ENCODE peak calls at places on chromosomes 4 and X, in ten cellular contexts. K is naive thymus-derived CD8-positive, alpha-beta T cell; L is NCI-H1436; W is NCI-H1092; C is breast epithelium; D is T-cell; Q is stimulated activated CD8-positive, alpha-beta memory T cell treated with anti-CD3 and anti-CD28 coated beads, Interleukin-4, amount 100 ng/mL, for 48 hours; I is immature natural killer cell; B is mammary epithelial cell; R is amniotic stem cell. T is an unnamed sample.

GRCh38 chrX:100874240-100874798 is at the start of gene NOX1:
- DNase-seq in B (no peak), L (no peak), Q (no peak), W (no peak), I (no peak), D (no peak), R (no peak), C (no peak), K (no peak), T (no peak)

GRCh38 chr4:159358226-159358625 is 255.3 kb downstream of the RAPGEF2 start:
- DNase-seq in W (no peak), I (no peak), R (peak; percentile 43), L (no peak), K (no peak), C (no peak), Q (no peak), B (peak; percentile 35), D (no peak), T (no peak)

GRCh38 chrX:129716507-129716906 is 22.3 kb upstream of the XPNPEP2 start:
- DNase-seq in K (no peak), Q (no peak), W (no peak), L (no peak), B (no peak), I (no peak), C (no peak), D (no peak), R (no peak), T (no peak)

GRCh38 chr4:145882594-145882993 is 56.0 kb downstream of the ZNF827 start:
- DNase-seq in Q (no peak), C (no peak), W (no peak), L (no peak), K (no peak), B (no peak), R (no peak), I (no peak), D (no peak), T (no peak)

GRCh38 chr4:113952452-113953029 is 26.9 kb downstream of the ARSJ start:
- DNase-seq in W (peak; percentile 66), K (peak; percentile 33), Q (peak; percentile 27), I (peak; percentile 42), R (no peak), L (peak; percentile 55), C (no peak), D (no peak), B (peak; percentile 27), T (peak; percentile 84)

GRCh38 chr4:138898282-138898681 is 117.3 kb upstream of the NOCT start:
- DNase-seq in R (peak; percentile 8), C (no peak), B (no peak), W (no peak), D (no peak), I (no peak), Q (no peak), K (no peak), L (peak; percentile 45), T (no peak)

GRCh38 chrX:150365051-150365952 is 2.2 kb downstream of the MAMLD1 start:
- DNase-seq in C (peak; percentile 54), B (peak; percentile 42), Q (peak; percentile 79), W (peak; percentile 59), K (peak; percentile 51), R (peak; percentile 27), I (peak; percentile 37), D (peak; percentile 28), L (peak; percentile 59), T (peak; percentile 73)

GRCh38 chr4:183455431-183456145 is 11.2 kb downstream of the CDKN2AIP start:
- DNase-seq in D (no peak), B (no peak), L (no peak), I (no peak), Q (no peak), K (no peak), C (no peak), R (no peak), W (no peak), T (no peak)

GRCh38 chr4:111977419-111977965 is 167.8 kb upstream of the FAM241A start:
- DNase-seq in W (no peak), B (no peak), L (no peak), C (no peak), D (no peak), I (no peak), Q (no peak), K (no peak), R (no peak), T (no peak)

GRCh38 chr4:149203256-149204001 is 612.2 kb downstream of the IQCM start:
- DNase-seq in C (no peak), K (no peak), W (no peak), Q (no peak), R (no peak), D (no peak), I (no peak), B (no peak), L (no peak), T (no peak)

GRCh38 chr4:7654550-7655266 is 220.0 kb upstream of the PSAPL1 start:
- DNase-seq in L (no peak), K (no peak), R (no peak), C (no peak), W (no peak), I (no peak), D (no peak), Q (no peak), B (no peak), T (no peak)

GRCh38 chr4:7458066-7458425 is 23.3 kb upstream of the PSAPL1 start:
- DNase-seq in C (no peak), I (no peak), Q (no peak), B (no peak), W (no peak), D (no peak), K (no peak), L (no peak), R (no peak), T (no peak)

GRCh38 chr4:86818845-86819244 is 30.3 kb downstream of the SLC10A6 start:
- DNase-seq in W (no peak), I (no peak), B (no peak), D (no peak), L (no peak), K (no peak), Q (no peak), C (no peak), R (no peak), T (no peak)

GRCh38 chr4:184100297-184100885 is 117.3 kb downstream of the ENPP6 start:
- DNase-seq in K (peak; percentile 10), L (peak; percentile 26), W (peak; percentile 29), C (no peak), Q (peak; percentile 78), D (no peak), B (no peak), I (no peak), R (no peak), T (no peak)

GRCh38 chr4:128241425-128241913 is 46.1 kb downstream of the PGRMC2 start:
- DNase-seq in R (peak; percentile 94), K (no peak), Q (no peak), I (no peak), L (no peak), C (peak; percentile 76), B (peak; percentile 95), D (no peak), W (no peak), T (no peak)

GRCh38 chr4:67054901-67055300 is 490.4 kb downstream of the CENPC start:
- DNase-seq in W (no peak), B (no peak), K (no peak), R (peak; percentile 2), I (no peak), D (no peak), C (no peak), L (no peak), Q (no peak), T (no peak)

GRCh38 chr4:3036131-3036952 is 38.0 kb downstream of the HTT-AS start:
- DNase-seq in R (no peak), Q (no peak), D (no peak), C (no peak), L (no peak), I (no peak), W (no peak), K (no peak), B (no peak), T (no peak)

GRCh38 chrX:124217289-124218251 is 114.9 kb upstream of the TEX13D start:
- DNase-seq in W (no peak), L (no peak), R (no peak), B (peak; percentile 83), D (peak; percentile 63), C (no peak), I (peak; percentile 48), Q (peak; percentile 62), K (peak; percentile 78), T (no peak)

GRCh38 chr4:749771-750666 is 44.4 kb downstream of the PCGF3 start:
- DNase-seq in I (no peak), R (no peak), C (no peak), D (no peak), B (no peak), K (no peak), W (no peak), Q (no peak), L (no peak), T (peak; percentile 71)

GRCh38 chr4:161002386-161002785 is 1161.4 kb downstream of the FSTL5 start:
- DNase-seq in K (no peak), L (no peak), D (no peak), B (no peak), W (no peak), R (no peak), C (no peak), I (no peak), Q (no peak), T (no peak)

GRCh38 chr4:5894266-5894665 is 1.4 kb upstream of the CRMP1 start:
- DNase-seq in W (peak; percentile 12), D (no peak), B (no peak), L (no peak), Q (no peak), C (no peak), I (no peak), R (no peak), K (no peak), T (no peak)

GRCh38 chr4:140126261-140126660 is 27.7 kb downstream of the MAML3 start:
- DNase-seq in Q (no peak), K (no peak), R (no peak), L (no peak), B (no peak), I (no peak), W (no peak), C (no peak), D (no peak), T (no peak)

GRCh38 chr4:140995058-140995457 is 138.2 kb downstream of the RNF150 start:
- DNase-seq in D (no peak), L (no peak), K (no peak), W (no peak), C (no peak), R (no peak), I (no peak), B (no peak), Q (no peak), T (no peak)

GRCh38 chr4:21915761-21916160 is 32.8 kb downstream of the KCNIP4 start:
- DNase-seq in I (no peak), D (no peak), Q (no peak), K (no peak), C (no peak), B (no peak), L (no peak), R (no peak), W (peak; percentile 1), T (no peak)

GRCh38 chrX:13463608-13464007 is 105.8 kb upstream of the EGFL6 start:
- DNase-seq in D (no peak), Q (no peak), K (no peak), R (peak; percentile 8), B (peak; percentile 53), C (no peak), L (peak; percentile 3), W (peak; percentile 85), I (no peak), T (peak; percentile 95)

GRCh38 chrX:38055170-38055847 is 49.0 kb downstream of the SYTL5 start:
- DNase-seq in K (no peak), I (no peak), Q (no peak), B (peak; percentile 60), D (no peak), R (no peak), L (no peak), C (no peak), W (no peak), T (peak; percentile 49)

GRCh38 chr4:88225216-88226107 is 58.9 kb downstream of the PPM1K start:
- DNase-seq in I (no peak), D (no peak), K (no peak), L (no peak), B (peak; percentile 2), R (no peak), W (no peak), C (no peak), Q (no peak), T (peak; percentile 48)

GRCh38 chr4:76219299-76220055 is 5.9 kb upstream of the SCARB2 start:
- DNase-seq in W (no peak), D (no peak), C (no peak), I (no peak), B (peak; percentile 61), K (no peak), L (no peak), R (no peak), Q (no peak), T (no peak)

T was measured in lung microvascular endothelial cell.